ENCODE peak calls at places on chromosomes 11 and 22, in nine cellular contexts. Q is ureter; S is T1000; Z is HFF-Myc; H is NCI-H2081; I is transverse colon; R is choroid plexus epithelial cell; V is activated CD4-positive, CD25-positive, alpha-beta regulatory T cell treated with anti-CD3 and anti-CD28 coated beads, Interleukin-2, amount 50 U/mL, for 72 hours; U is stimulated activated CD4-positive, alpha-beta T cell treated with anti-CD3 and anti-CD28 coated beads, Interleukin-4, amount 100 ng/mL, for 48 hours. J is an unnamed sample.

GRCh38 chr11:71213696-71214552 is 38.5 kb downstream of the SHANK2 start:
- DNase-seq in Q (no peak), S (no peak), Z (no peak), H (no peak), I (no peak), R (no peak), V (no peak), U (no peak), J (no peak)

GRCh38 chr11:7536102-7536501 is 22.3 kb downstream of the PPFIBP2 start:
- DNase-seq in Q (no peak), S (no peak), Z (no peak), H (no peak), I (peak; percentile 35), R (no peak), V (no peak), U (no peak), J (no peak)

GRCh38 chr11:101428918-101429317 is 154.9 kb downstream of the TRPC6 start:
- DNase-seq in Q (no peak), S (no peak), Z (no peak), H (no peak), I (no peak), R (peak; percentile 16), V (no peak), U (no peak), J (no peak)

GRCh38 chr11:83072689-83073242 is 1.1 kb upstream of the RAB30 start:
- DNase-seq in Q (no peak), S (no peak), Z (no peak), H (no peak), I (no peak), R (no peak), V (no peak), U (no peak), J (no peak)

GRCh38 chr11:46336781-46337180 is 10.5 kb upstream of the DGKZ start:
- DNase-seq in Q (no peak), S (no peak), Z (no peak), H (no peak), I (no peak), R (peak; percentile 88), V (no peak), U (no peak), J (no peak)

GRCh38 chr22:45686842-45687241 is 15.2 kb downstream of the ATXN10 start:
- DNase-seq in Q (no peak), S (no peak), Z (no peak), H (no peak), I (no peak), R (no peak), V (no peak), U (no peak), J (no peak)

GRCh38 chr11:64900774-64901173 is 16.2 kb downstream of the ATG2A start:
- DNase-seq in Q (no peak), S (no peak), Z (no peak), H (no peak), I (no peak), R (no peak), V (no peak), U (no peak), J (no peak)

GRCh38 chr11:46677991-46678740 is 22.3 kb downstream of the ARHGAP1 start:
- DNase-seq in Q (no peak), S (no peak), Z (no peak), H (no peak), I (no peak), R (peak; percentile 48), V (no peak), U (no peak), J (no peak)

GRCh38 chr22:30307026-30307574 is 17.8 kb upstream of the CASTOR1 start:
- DNase-seq in Q (no peak), S (no peak), Z (no peak), H (no peak), I (no peak), R (no peak), V (no peak), U (no peak), J (no peak)

GRCh38 chr11:15897211-15897960 is 459.0 kb downstream of the SOX6 start:
- DNase-seq in Q (no peak), S (peak; percentile 18), Z (no peak), H (no peak), I (no peak), R (peak; percentile 47), V (no peak), U (no peak), J (no peak)

GRCh38 chr11:63560506-63561179 is 2.5 kb downstream of the PLAAT2 start:
- DNase-seq in Q (peak; percentile 74), S (peak; percentile 5), Z (no peak), H (no peak), I (peak; percentile 60), R (no peak), V (no peak), U (no peak), J (no peak)

GRCh38 chr11:76208829-76209670 is 2.7 kb upstream of the WNT11 start:
- DNase-seq in Q (peak; percentile 67), S (peak; percentile 41), Z (no peak), H (peak; percentile 35), I (peak; percentile 85), R (peak; percentile 40), V (peak; percentile 83), U (peak; percentile 77), J (peak; percentile 56)

GRCh38 chr11:132101861-132102260 is 731.4 kb downstream of the NTM start:
- DNase-seq in Q (no peak), S (no peak), Z (no peak), H (no peak), I (no peak), R (peak; percentile 45), V (no peak), U (no peak), J (no peak)

GRCh38 chr22:50507421-50507990 is at the start of gene LMF2:
- DNase-seq in Q (peak; percentile 92), S (peak; percentile 97), Z (no peak), H (peak; percentile 95), I (peak; percentile 95), R (no peak), V (peak; percentile 93), U (peak; percentile 94), J (no peak)

GRCh38 chr11:96168623-96169022 is 174.4 kb downstream of the MAML2 start:
- DNase-seq in Q (peak; percentile 68), S (no peak), Z (no peak), H (no peak), I (no peak), R (peak; percentile 97), V (no peak), U (no peak), J (no peak)

GRCh38 chr11:5421811-5422210 is at the start of gene OR51Q1:
- DNase-seq in Q (no peak), S (no peak), Z (no peak), H (no peak), I (no peak), R (no peak), V (no peak), U (no peak), J (no peak)

GRCh38 chr22:45572444-45572843 is 69.8 kb downstream of the FBLN1 start:
- DNase-seq in Q (no peak), S (no peak), Z (no peak), H (no peak), I (no peak), R (no peak), V (no peak), U (no peak), J (no peak)

GRCh38 chr11:117771841-117772240 is 25.2 kb downstream of the DSCAML1 start:
- DNase-seq in Q (no peak), S (no peak), Z (no peak), H (no peak), I (no peak), R (no peak), V (no peak), U (no peak), J (no peak)

GRCh38 chr11:114984611-114985163 is 306.4 kb downstream of the NXPE2 start:
- DNase-seq in Q (no peak), S (no peak), Z (no peak), H (no peak), I (no peak), R (no peak), V (no peak), U (no peak), J (no peak)

GRCh38 chr11:118321386-118322082 is 17.0 kb downstream of the CD3E start:
- DNase-seq in Q (no peak), S (no peak), Z (no peak), H (no peak), I (peak; percentile 58), R (no peak), V (peak; percentile 9), U (no peak), J (peak; percentile 52)

GRCh38 chr22:48646216-48646925 is 1181.3 kb downstream of the BRD1 start:
- DNase-seq in Q (no peak), S (no peak), Z (no peak), H (no peak), I (no peak), R (no peak), V (no peak), U (no peak), J (no peak)

GRCh38 chr11:83033972-83034672 is 37.6 kb downstream of the RAB30 start:
- DNase-seq in Q (no peak), S (no peak), Z (peak; percentile 81), H (no peak), I (peak; percentile 63), R (peak; percentile 51), V (no peak), U (no peak), J (no peak)

GRCh38 chr11:26621147-26621546 is 49.1 kb upstream of the MUC15 start:
- DNase-seq in Q (no peak), S (no peak), Z (peak; percentile 16), H (no peak), I (no peak), R (peak; percentile 78), V (no peak), U (no peak), J (no peak)

GRCh38 chr11:26229270-26229669 is 102.7 kb upstream of the ANO3 start:
- DNase-seq in Q (no peak), S (no peak), Z (peak; percentile 51), H (no peak), I (no peak), R (peak; percentile 95), V (no peak), U (no peak), J (no peak)

GRCh38 chr22:37487129-37487528 is 945 bp upstream of the MFNG start:
- DNase-seq in Q (no peak), S (no peak), Z (no peak), H (no peak), I (no peak), R (no peak), V (no peak), U (no peak), J (no peak)